ENCODE peak calls at places on chromosomes 5 and 9, in seven cellular contexts. One of them, this sample, is unnamed.

GRCh38 chr9:18542837-18543405 is 69.0 kb downstream of the ADAMTSL1 start:
- DNase-seq in fibroblast of mammary gland: peak
- DNase-seq in IMR-90: peak
- DNase-seq in PC-9: no peak
- DNase-seq in pancreas: no peak
- DNase-seq in SK-N-SH: peak
- DNase-seq in fibroblast of lung: peak
- DNase-seq in this sample: peak

GRCh38 chr5:135821061-135821781 is 13.2 kb upstream of the SLC25A48 start:
- DNase-seq in SK-N-SH: no peak
- DNase-seq in pancreas: no peak
- DNase-seq in IMR-90: no peak
- DNase-seq in fibroblast of mammary gland: no peak
- DNase-seq in fibroblast of lung: peak
- DNase-seq in PC-9: peak
- DNase-seq in this sample: no peak

GRCh38 chr9:109990541-109990940 is 210.5 kb downstream of the PALM2AKAP2 start:
- DNase-seq in pancreas: no peak
- DNase-seq in PC-9: no peak
- DNase-seq in SK-N-SH: no peak
- DNase-seq in fibroblast of lung: peak
- DNase-seq in fibroblast of mammary gland: peak
- DNase-seq in IMR-90: no peak
- DNase-seq in this sample: peak

GRCh38 chr5:149514512-149514911 is 36.7 kb downstream of the CSNK1A1 start:
- DNase-seq in SK-N-SH: no peak
- DNase-seq in IMR-90: no peak
- DNase-seq in fibroblast of lung: no peak
- DNase-seq in PC-9: no peak
- DNase-seq in pancreas: no peak
- DNase-seq in fibroblast of mammary gland: no peak
- DNase-seq in this sample: no peak

GRCh38 chr9:22216730-22217160 is 207.6 kb upstream of the CDKN2B start:
- DNase-seq in IMR-90: peak
- DNase-seq in fibroblast of lung: peak
- DNase-seq in SK-N-SH: no peak
- DNase-seq in fibroblast of mammary gland: peak
- DNase-seq in pancreas: no peak
- DNase-seq in PC-9: no peak
- DNase-seq in this sample: peak

GRCh38 chr5:109516385-109516784 is 106.6 kb upstream of the PJA2 start:
- DNase-seq in IMR-90: peak
- DNase-seq in fibroblast of mammary gland: peak
- DNase-seq in fibroblast of lung: peak
- DNase-seq in pancreas: no peak
- DNase-seq in PC-9: no peak
- DNase-seq in SK-N-SH: no peak
- DNase-seq in this sample: peak

GRCh38 chr5:78361226-78361993 is 993 bp downstream of the SCAMP1 start:
- DNase-seq in IMR-90: peak
- DNase-seq in SK-N-SH: peak
- DNase-seq in fibroblast of lung: peak
- DNase-seq in pancreas: peak
- DNase-seq in PC-9: peak
- DNase-seq in fibroblast of mammary gland: peak
- DNase-seq in this sample: peak

GRCh38 chr5:116859666-116860320 is 285.2 kb upstream of the SEMA6A start:
- DNase-seq in fibroblast of mammary gland: no peak
- DNase-seq in SK-N-SH: no peak
- DNase-seq in IMR-90: no peak
- DNase-seq in pancreas: no peak
- DNase-seq in fibroblast of lung: no peak
- DNase-seq in PC-9: no peak
- DNase-seq in this sample: peak

GRCh38 chr5:149632311-149633251 is 51.3 kb downstream of the ARHGEF37 start:
- DNase-seq in pancreas: no peak
- DNase-seq in PC-9: peak
- DNase-seq in SK-N-SH: no peak
- DNase-seq in fibroblast of lung: peak
- DNase-seq in IMR-90: peak
- DNase-seq in fibroblast of mammary gland: peak
- DNase-seq in this sample: peak

GRCh38 chr9:19161257-19162025 is 34.1 kb upstream of the PLIN2 start:
- DNase-seq in fibroblast of lung: peak
- DNase-seq in SK-N-SH: no peak
- DNase-seq in IMR-90: peak
- DNase-seq in PC-9: peak
- DNase-seq in fibroblast of mammary gland: peak
- DNase-seq in pancreas: peak
- DNase-seq in this sample: peak

GRCh38 chr9:131011274-131012022 is 2.5 kb downstream of the LAMC3 start:
- DNase-seq in SK-N-SH: peak
- DNase-seq in PC-9: no peak
- DNase-seq in fibroblast of mammary gland: no peak
- DNase-seq in IMR-90: no peak
- DNase-seq in pancreas: no peak
- DNase-seq in fibroblast of lung: no peak
- DNase-seq in this sample: no peak

GRCh38 chr5:104754311-104754995 is 1191.9 kb upstream of the NUDT12 start:
- DNase-seq in fibroblast of lung: no peak
- DNase-seq in SK-N-SH: no peak
- DNase-seq in IMR-90: no peak
- DNase-seq in fibroblast of mammary gland: no peak
- DNase-seq in pancreas: no peak
- DNase-seq in PC-9: no peak
- DNase-seq in this sample: no peak
- H3K4me3 ChIP-seq in fibroblast of lung: no peak
- H3K4me3 ChIP-seq in SK-N-SH: no peak
- H3K4me3 ChIP-seq in IMR-90: no peak
- H3K4me3 ChIP-seq in fibroblast of mammary gland: no peak
- H3K4me3 ChIP-seq in pancreas: no peak
- H3K4me3 ChIP-seq in PC-9: no peak
- H3K4me3 ChIP-seq in this sample: no peak

GRCh38 chr5:72109625-72110024 is 2.4 kb downstream of the MAP1B start:
- DNase-seq in PC-9: no peak
- DNase-seq in SK-N-SH: peak
- DNase-seq in IMR-90: no peak
- DNase-seq in fibroblast of mammary gland: peak
- DNase-seq in pancreas: no peak
- DNase-seq in fibroblast of lung: peak
- DNase-seq in this sample: no peak
- TF ChIP-seq CTCF in PC-9: peak
- TF ChIP-seq CTCF in SK-N-SH: peak
- TF ChIP-seq CTCF in IMR-90: no peak
- TF ChIP-seq CTCF in fibroblast of mammary gland: peak
- TF ChIP-seq CTCF in pancreas: no peak
- TF ChIP-seq CTCF in fibroblast of lung: no peak
- TF ChIP-seq CTCF in this sample: no peak

GRCh38 chr9:94269264-94269663 is 10.2 kb downstream of the ZNF169 start:
- DNase-seq in fibroblast of lung: no peak
- DNase-seq in PC-9: no peak
- DNase-seq in fibroblast of mammary gland: no peak
- DNase-seq in IMR-90: no peak
- DNase-seq in SK-N-SH: no peak
- DNase-seq in pancreas: no peak
- DNase-seq in this sample: no peak
- H3K4me3 ChIP-seq in fibroblast of lung: no peak
- H3K4me3 ChIP-seq in PC-9: no peak
- H3K4me3 ChIP-seq in fibroblast of mammary gland: no peak
- H3K4me3 ChIP-seq in IMR-90: no peak
- H3K4me3 ChIP-seq in SK-N-SH: no peak
- H3K4me3 ChIP-seq in pancreas: no peak
- H3K4me3 ChIP-seq in this sample: no peak

DNA sequence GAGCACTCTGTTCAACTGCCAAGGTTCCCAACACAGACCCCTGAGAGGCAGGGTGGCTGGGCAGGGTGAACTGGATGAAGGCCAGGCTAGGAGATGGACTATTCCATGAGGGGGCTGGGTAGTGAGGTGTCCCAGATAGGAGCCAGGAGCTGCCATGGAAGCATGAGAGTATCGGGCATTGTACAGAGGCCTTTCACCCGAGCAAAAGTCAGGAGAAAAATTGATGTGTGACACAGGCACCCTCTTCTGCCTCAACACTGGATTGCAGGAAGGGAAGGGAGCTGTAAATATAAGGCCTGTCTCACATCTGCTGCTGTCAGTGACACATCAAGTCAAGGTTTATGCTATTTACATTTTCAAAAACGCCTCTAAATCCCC is 74.6 kb downstream of the UBAP1 start:
- DNase-seq in fibroblast of mammary gland: peak
- DNase-seq in pancreas: no peak
- DNase-seq in SK-N-SH: no peak
- DNase-seq in IMR-90: peak
- DNase-seq in fibroblast of lung: peak
- DNase-seq in PC-9: no peak
- DNase-seq in this sample: peak
- TF ChIP-seq CTCF in fibroblast of mammary gland: peak
- TF ChIP-seq CTCF in pancreas: no peak
- TF ChIP-seq CTCF in SK-N-SH: no peak
- TF ChIP-seq CTCF in IMR-90: peak
- TF ChIP-seq CTCF in fibroblast of lung: peak
- TF ChIP-seq CTCF in PC-9: no peak
- TF ChIP-seq CTCF in this sample: peak

DNA sequence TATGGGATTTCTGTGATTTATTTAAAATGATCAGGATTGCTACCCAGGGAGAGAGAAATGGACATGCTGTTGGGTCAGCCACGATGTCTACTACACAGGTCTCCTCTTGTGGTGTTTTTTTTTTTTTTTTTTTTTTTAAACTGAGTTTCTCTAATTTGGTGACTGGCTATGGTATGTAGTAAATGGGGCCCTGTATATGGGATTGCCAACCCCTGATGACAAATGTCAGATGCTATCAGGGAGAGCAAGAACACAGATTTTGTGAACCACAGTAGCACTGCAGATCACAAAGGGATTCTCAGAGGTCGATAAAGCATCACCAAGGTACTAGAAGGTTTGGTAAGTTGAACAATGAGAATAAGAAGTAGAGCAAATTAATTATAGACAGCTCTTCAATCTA is 16.5 kb upstream of the TNFAIP8 start:
- DNase-seq in fibroblast of lung: no peak
- DNase-seq in PC-9: no peak
- DNase-seq in SK-N-SH: no peak
- DNase-seq in fibroblast of mammary gland: no peak
- DNase-seq in pancreas: no peak
- DNase-seq in IMR-90: no peak
- DNase-seq in this sample: no peak
- H3K4me3 ChIP-seq in fibroblast of lung: no peak
- H3K4me3 ChIP-seq in PC-9: no peak
- H3K4me3 ChIP-seq in SK-N-SH: no peak
- H3K4me3 ChIP-seq in fibroblast of mammary gland: no peak
- H3K4me3 ChIP-seq in pancreas: no peak
- H3K4me3 ChIP-seq in IMR-90: no peak
- H3K4me3 ChIP-seq in this sample: no peak

DNA sequence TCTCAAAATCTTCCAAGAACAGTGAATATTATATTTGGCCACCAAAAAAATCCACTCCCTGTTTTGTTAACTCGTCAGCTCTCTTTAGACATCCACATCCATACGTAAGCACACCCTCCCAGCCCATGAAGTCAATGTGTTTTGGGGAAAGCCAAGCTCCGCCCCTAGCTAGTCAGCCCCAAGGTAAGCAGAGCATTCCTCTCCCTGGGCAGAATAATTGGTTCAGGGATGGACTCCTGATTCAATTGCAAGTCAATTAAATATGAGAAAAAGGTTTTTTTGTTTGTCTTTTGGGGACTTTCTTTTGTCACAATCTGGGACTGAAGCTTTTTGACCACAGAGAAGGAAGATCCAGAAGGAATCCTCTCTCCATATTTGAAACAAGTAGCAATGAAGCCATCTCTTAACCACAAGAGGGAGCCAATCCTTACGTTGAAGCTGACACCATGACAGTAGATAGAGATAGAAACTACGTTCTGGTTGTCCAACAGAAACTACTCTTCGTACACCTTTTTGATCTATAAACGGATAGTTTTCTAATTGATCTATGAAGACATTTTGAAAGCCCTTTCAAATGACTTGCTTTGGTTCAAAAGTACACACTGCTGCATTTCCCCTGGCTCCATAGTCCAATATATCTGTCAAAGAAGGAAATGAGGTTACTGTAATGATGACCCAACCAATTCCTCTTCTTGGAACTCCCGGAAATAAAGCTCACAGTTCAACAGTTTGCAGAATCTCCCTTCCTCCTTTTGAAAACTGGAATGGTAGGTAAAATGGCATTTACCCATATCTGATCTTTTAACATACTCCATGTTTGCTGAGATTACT is 166.4 kb downstream of the TLE1 start:
- DNase-seq in fibroblast of mammary gland: peak
- DNase-seq in PC-9: no peak
- DNase-seq in fibroblast of lung: peak
- DNase-seq in IMR-90: peak
- DNase-seq in pancreas: peak
- DNase-seq in SK-N-SH: peak
- DNase-seq in this sample: peak
- TF ChIP-seq CTCF in fibroblast of mammary gland: peak
- TF ChIP-seq CTCF in PC-9: peak
- TF ChIP-seq CTCF in fibroblast of lung: peak
- TF ChIP-seq CTCF in IMR-90: peak
- TF ChIP-seq CTCF in pancreas: peak
- TF ChIP-seq CTCF in SK-N-SH: peak
- TF ChIP-seq CTCF in this sample: peak

This sample was measured in foreskin fibroblast.